ENCODE peak calls at places on chromosomes 12 and 14, in nine cellular contexts. One of them, this sample, is unnamed.

GRCh38 chr12:1666685-1667162 is 24.1 kb upstream of the ADIPOR2 start:
- DNase-seq in HCT116: no peak
- DNase-seq in HL-60: no peak
- DNase-seq in activated T-cell treated with anti-CD3 and anti-CD28 coated beads, Interleukin-2, amount 50 U/mL, for 72 hours: no peak
- DNase-seq in glutamatergic neuron: no peak
- DNase-seq in RCC 7860: no peak
- DNase-seq in left ventricle myocardium inferior: no peak
- DNase-seq in fibroblast of pulmonary artery: no peak
- DNase-seq in cardiac muscle cell: no peak
- DNase-seq in this sample: no peak

GRCh38 chr12:107461222-107461980 is 224.2 kb upstream of the PWP1 start:
- DNase-seq in activated T-cell treated with anti-CD3 and anti-CD28 coated beads, Interleukin-2, amount 50 U/mL, for 72 hours: no peak
- DNase-seq in RCC 7860: peak
- DNase-seq in cardiac muscle cell: no peak
- DNase-seq in HL-60: no peak
- DNase-seq in left ventricle myocardium inferior: no peak
- DNase-seq in HCT116: no peak
- DNase-seq in glutamatergic neuron: no peak
- DNase-seq in fibroblast of pulmonary artery: peak
- DNase-seq in this sample: no peak

GRCh38 chr12:106127289-106128126 is 11.2 kb downstream of the NUAK1 start:
- DNase-seq in HL-60: no peak
- DNase-seq in HCT116: no peak
- DNase-seq in activated T-cell treated with anti-CD3 and anti-CD28 coated beads, Interleukin-2, amount 50 U/mL, for 72 hours: no peak
- DNase-seq in RCC 7860: no peak
- DNase-seq in fibroblast of pulmonary artery: no peak
- DNase-seq in cardiac muscle cell: no peak
- DNase-seq in left ventricle myocardium inferior: no peak
- DNase-seq in glutamatergic neuron: no peak
- DNase-seq in this sample: no peak

GRCh38 chr14:24634158-24634557 is at the start of gene GZMB:
- DNase-seq in left ventricle myocardium inferior: no peak
- DNase-seq in glutamatergic neuron: no peak
- DNase-seq in cardiac muscle cell: no peak
- DNase-seq in RCC 7860: no peak
- DNase-seq in activated T-cell treated with anti-CD3 and anti-CD28 coated beads, Interleukin-2, amount 50 U/mL, for 72 hours: peak
- DNase-seq in HCT116: no peak
- DNase-seq in HL-60: peak
- DNase-seq in fibroblast of pulmonary artery: no peak
- DNase-seq in this sample: no peak

GRCh38 chr12:60194682-60195081 is 598.9 kb downstream of the SLC16A7 start:
- DNase-seq in cardiac muscle cell: no peak
- DNase-seq in fibroblast of pulmonary artery: peak
- DNase-seq in RCC 7860: no peak
- DNase-seq in left ventricle myocardium inferior: no peak
- DNase-seq in glutamatergic neuron: no peak
- DNase-seq in HCT116: no peak
- DNase-seq in HL-60: no peak
- DNase-seq in activated T-cell treated with anti-CD3 and anti-CD28 coated beads, Interleukin-2, amount 50 U/mL, for 72 hours: no peak
- DNase-seq in this sample: no peak

GRCh38 chr12:80273144-80273543 is 170.9 kb upstream of the PTPRQ start:
- DNase-seq in left ventricle myocardium inferior: no peak
- DNase-seq in HL-60: no peak
- DNase-seq in cardiac muscle cell: no peak
- DNase-seq in HCT116: no peak
- DNase-seq in activated T-cell treated with anti-CD3 and anti-CD28 coated beads, Interleukin-2, amount 50 U/mL, for 72 hours: no peak
- DNase-seq in glutamatergic neuron: no peak
- DNase-seq in RCC 7860: no peak
- DNase-seq in fibroblast of pulmonary artery: no peak
- DNase-seq in this sample: no peak

GRCh38 chr14:92923744-92924103 is 774 bp downstream of the CHGA start:
- DNase-seq in glutamatergic neuron: peak
- DNase-seq in activated T-cell treated with anti-CD3 and anti-CD28 coated beads, Interleukin-2, amount 50 U/mL, for 72 hours: no peak
- DNase-seq in HL-60: no peak
- DNase-seq in RCC 7860: no peak
- DNase-seq in cardiac muscle cell: no peak
- DNase-seq in fibroblast of pulmonary artery: no peak
- DNase-seq in left ventricle myocardium inferior: no peak
- DNase-seq in HCT116: no peak
- DNase-seq in this sample: no peak

GRCh38 chr14:78316711-78317110 is 146.5 kb downstream of the NRXN3 start:
- DNase-seq in fibroblast of pulmonary artery: no peak
- DNase-seq in RCC 7860: no peak
- DNase-seq in HL-60: no peak
- DNase-seq in activated T-cell treated with anti-CD3 and anti-CD28 coated beads, Interleukin-2, amount 50 U/mL, for 72 hours: no peak
- DNase-seq in HCT116: no peak
- DNase-seq in glutamatergic neuron: no peak
- DNase-seq in cardiac muscle cell: no peak
- DNase-seq in left ventricle myocardium inferior: no peak
- DNase-seq in this sample: no peak

GRCh38 chr14:69501362-69501964 is 16.9 kb downstream of the PLEKHD1 start:
- DNase-seq in HL-60: no peak
- DNase-seq in activated T-cell treated with anti-CD3 and anti-CD28 coated beads, Interleukin-2, amount 50 U/mL, for 72 hours: no peak
- DNase-seq in left ventricle myocardium inferior: peak
- DNase-seq in HCT116: no peak
- DNase-seq in glutamatergic neuron: no peak
- DNase-seq in cardiac muscle cell: no peak
- DNase-seq in RCC 7860: no peak
- DNase-seq in fibroblast of pulmonary artery: peak
- DNase-seq in this sample: no peak

GRCh38 chr12:84643993-84644392 is 268.6 kb downstream of the SLC6A15 start:
- DNase-seq in RCC 7860: no peak
- DNase-seq in activated T-cell treated with anti-CD3 and anti-CD28 coated beads, Interleukin-2, amount 50 U/mL, for 72 hours: no peak
- DNase-seq in HCT116: no peak
- DNase-seq in left ventricle myocardium inferior: no peak
- DNase-seq in fibroblast of pulmonary artery: no peak
- DNase-seq in HL-60: no peak
- DNase-seq in glutamatergic neuron: no peak
- DNase-seq in cardiac muscle cell: no peak
- DNase-seq in this sample: no peak

GRCh38 chr14:54902521-54903420 is at the start of gene GCH1:
- DNase-seq in glutamatergic neuron: peak
- DNase-seq in HCT116: peak
- DNase-seq in cardiac muscle cell: peak
- DNase-seq in left ventricle myocardium inferior: peak
- DNase-seq in RCC 7860: peak
- DNase-seq in activated T-cell treated with anti-CD3 and anti-CD28 coated beads, Interleukin-2, amount 50 U/mL, for 72 hours: peak
- DNase-seq in HL-60: peak
- DNase-seq in fibroblast of pulmonary artery: peak
- DNase-seq in this sample: peak

GRCh38 chr12:65443038-65443437 is 164.6 kb downstream of the MSRB3 start:
- DNase-seq in RCC 7860: no peak
- DNase-seq in fibroblast of pulmonary artery: no peak
- DNase-seq in HL-60: no peak
- DNase-seq in glutamatergic neuron: no peak
- DNase-seq in HCT116: no peak
- DNase-seq in left ventricle myocardium inferior: no peak
- DNase-seq in activated T-cell treated with anti-CD3 and anti-CD28 coated beads, Interleukin-2, amount 50 U/mL, for 72 hours: no peak
- DNase-seq in cardiac muscle cell: no peak
- DNase-seq in this sample: no peak

GRCh38 chr12:103583008-103583407 is 4.1 kb upstream of the STAB2 start:
- DNase-seq in cardiac muscle cell: no peak
- DNase-seq in activated T-cell treated with anti-CD3 and anti-CD28 coated beads, Interleukin-2, amount 50 U/mL, for 72 hours: no peak
- DNase-seq in glutamatergic neuron: no peak
- DNase-seq in left ventricle myocardium inferior: no peak
- DNase-seq in HCT116: no peak
- DNase-seq in RCC 7860: no peak
- DNase-seq in fibroblast of pulmonary artery: no peak
- DNase-seq in HL-60: no peak
- DNase-seq in this sample: no peak